ENCODE peak calls at places on chromosomes 6 and 20, in four cellular contexts. P is H1, O is H9, M is mesenchymal stem cell. Q is an unnamed sample.

GRCh38 chr6:89073014-89073620 is 7.4 kb upstream of the PNRC1 start:
- DNase-seq in O (no peak), M (peak), P (no peak), Q (no peak)

GRCh38 chr20:48189177-48189576 is 403.9 kb upstream of the SULF2 start:
- DNase-seq in O (peak), P (no peak), M (peak), Q (no peak)

GRCh38 chr6:16850332-16851022 is 89.2 kb upstream of the ATXN1 start:
- DNase-seq in M (no peak), P (no peak), O (no peak), Q (no peak)

GRCh38 chr6:9138856-9139426 is 703.6 kb upstream of the SLC35B3 start:
- DNase-seq in O (no peak), M (no peak), P (no peak), Q (no peak)

GRCh38 chr20:47964174-47964573 is 178.9 kb upstream of the SULF2 start:
- DNase-seq in P (no peak), O (no peak), M (no peak), Q (no peak)

GRCh38 chr6:106387875-106388274 is 27.4 kb downstream of the CRYBG1 start:
- DNase-seq in O (no peak), M (no peak), P (no peak), Q (no peak)

GRCh38 chr6:30169658-30170614 is 6.6 kb downstream of the TRIM15 start:
- DNase-seq in P (no peak), M (peak), O (no peak), Q (peak)

GRCh38 chr6:99789767-99790166 is 183.1 kb downstream of the PRDM13 start:
- DNase-seq in M (no peak), P (no peak), O (no peak), Q (no peak)

GRCh38 chr6:123945386-123945785 is 141.7 kb downstream of the NKAIN2 start:
- DNase-seq in O (no peak), M (no peak), P (no peak), Q (no peak)

GRCh38 chr6:63576985-63577712 is 4.9 kb downstream of the LOC128125822 start:
- DNase-seq in P (no peak), M (no peak), O (no peak), Q (no peak)

GRCh38 chr6:113909224-113909856 is 52.2 kb downstream of the MARCKS start:
- DNase-seq in O (no peak), P (peak), M (peak), Q (peak)

GRCh38 chr6:34953084-34954025 is 64.3 kb downstream of the ANKS1A start:
- DNase-seq in P (no peak), M (peak), O (no peak), Q (no peak)

GRCh38 chr6:31738048-31738979 is 1.5 kb upstream of the MSH5 start:
- DNase-seq in O (peak), M (peak), P (no peak), Q (peak)

GRCh38 chr6:105793132-105793531 is 293.0 kb upstream of the PRDM1 start:
- DNase-seq in O (no peak), P (no peak), M (no peak), Q (no peak)

GRCh38 chr6:127392301-127392700 is 48.9 kb upstream of the ECHDC1 start:
- DNase-seq in M (no peak), O (no peak), P (no peak), Q (no peak)

GRCh38 chr6:81734081-81734480 is 18.4 kb downstream of the TENT5A start:
- DNase-seq in M (no peak), O (no peak), P (no peak), Q (no peak)

GRCh38 chr6:25899580-25900408 is 25.8 kb upstream of the SLC17A3 start:
- DNase-seq in O (no peak), P (no peak), M (peak), Q (no peak)

GRCh38 chr6:2158596-2159271 is 86.7 kb downstream of the GMDS start:
- DNase-seq in O (peak), P (peak), M (peak), Q (peak)

GRCh38 chr20:21571841-21572690 is 58.2 kb upstream of the NKX2-2 start:
- DNase-seq in O (no peak), P (no peak), M (peak), Q (peak)

GRCh38 chr6:53750112-53750511 is 44.7 kb upstream of the LRRC1 start:
- DNase-seq in P (no peak), M (no peak), O (no peak), Q (no peak)

DNA sequence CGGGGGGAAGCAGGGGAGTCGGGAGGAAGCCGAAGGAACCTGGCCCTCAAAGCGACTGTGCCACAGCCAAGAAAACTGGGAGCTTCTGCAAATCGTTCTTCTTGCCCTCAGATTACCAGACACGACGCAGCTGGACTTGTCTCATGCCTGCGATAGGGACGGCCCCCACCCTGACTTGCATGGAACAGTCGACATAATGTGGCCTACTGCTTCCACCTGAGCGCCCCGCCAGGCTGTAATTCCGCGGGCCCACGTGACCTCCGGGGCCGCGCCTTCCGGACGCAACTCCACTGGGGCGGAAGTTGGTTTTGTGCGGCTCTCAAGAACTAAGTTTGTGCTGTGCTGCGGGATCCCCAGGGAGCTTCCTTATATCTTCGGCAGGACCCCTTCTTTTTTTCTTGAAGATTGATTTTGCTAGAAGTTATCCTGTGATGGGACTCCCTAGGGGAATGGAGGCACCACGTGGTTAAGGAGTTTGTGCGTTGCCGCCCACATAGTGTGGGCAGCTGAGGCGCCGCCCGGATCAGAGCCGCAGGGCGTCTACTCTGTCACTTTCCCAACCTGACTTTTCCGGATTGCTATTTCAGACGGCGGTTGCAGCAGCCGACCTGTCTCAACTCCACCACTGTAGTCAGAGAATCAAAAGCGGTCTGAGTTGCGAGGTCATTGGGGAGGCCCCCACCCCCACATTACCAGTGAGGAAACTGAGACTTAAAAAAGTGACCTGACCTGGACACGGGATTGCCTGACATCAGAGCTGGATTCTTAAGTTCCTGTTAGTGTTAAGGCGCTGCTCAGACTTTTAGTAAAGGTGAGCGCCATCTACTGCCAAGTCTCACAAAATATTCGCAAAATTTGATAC is 540 bp upstream of the CD164 start:
- DNase-seq in O (peak), P (peak), M (peak), Q (peak)
- H2BK12ac ChIP-seq in O (peak), P (peak), M (peak), Q (peak)

GRCh38 chr20:38962044-38962897 is at the start of gene DHX35:
- DNase-seq in O (peak), M (peak), P (peak), Q (peak)
- H2BK12ac ChIP-seq in O (peak), M (no peak), P (peak), Q (no peak)

GRCh38 chr6:79373880-79374279 is 139.4 kb upstream of the HMGN3 start:
- DNase-seq in M (no peak), P (no peak), O (no peak), Q (no peak)
- H2BK12ac ChIP-seq in M (no peak), P (no peak), O (no peak), Q (no peak)

GRCh38 chr20:53550590-53551187 is 43.0 kb downstream of the ZNF217 start:
- DNase-seq in M (no peak), O (no peak), P (no peak), Q (no peak)
- H2BK12ac ChIP-seq in M (no peak), O (no peak), P (no peak), Q (no peak)

DNA sequence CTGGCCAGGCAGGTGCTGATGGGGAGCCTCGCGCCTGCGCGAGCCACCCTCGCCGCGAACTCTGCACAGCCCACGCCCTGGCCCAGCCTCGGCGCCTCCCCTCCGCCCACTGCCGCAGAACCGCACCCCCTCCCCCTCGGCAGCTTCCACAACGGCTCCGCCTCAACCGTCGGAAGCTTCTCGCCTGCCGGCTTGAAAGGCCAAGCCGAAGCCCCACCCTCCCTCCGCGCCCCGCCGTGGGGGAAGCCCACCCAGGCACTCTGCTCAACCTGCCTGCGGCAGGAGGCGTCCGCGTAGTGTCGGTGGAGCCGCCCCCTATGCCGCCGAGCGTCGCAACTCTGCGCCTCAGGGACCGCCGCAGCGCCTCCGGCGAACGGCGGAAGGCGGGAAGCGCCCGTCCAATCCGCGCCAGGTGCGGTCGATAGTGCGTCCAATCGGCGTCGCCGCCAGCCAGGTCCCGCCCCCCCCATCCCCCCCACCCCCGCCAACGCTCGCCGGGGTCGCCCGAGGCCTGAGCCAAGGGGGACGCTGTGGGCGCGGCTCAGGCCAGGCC is at the start of gene SYCP2:
- DNase-seq in M (no peak), P (no peak), O (peak), Q (no peak)
- H2BK12ac ChIP-seq in M (no peak), P (no peak), O (no peak), Q (peak)

GRCh38 chr20:50548396-50548795 is 38.2 kb downstream of the PTPN1 start:
- DNase-seq in O (no peak), M (no peak), P (no peak), Q (no peak)
- H2BK12ac ChIP-seq in O (no peak), M (no peak), P (no peak), Q (no peak)

GRCh38 chr6:80211295-80211694 is 104.8 kb downstream of the BCKDHB start:
- DNase-seq in O (no peak), P (no peak), M (peak), Q (no peak)
- H2BK12ac ChIP-seq in O (no peak), P (no peak), M (no peak), Q (no peak)

DNA sequence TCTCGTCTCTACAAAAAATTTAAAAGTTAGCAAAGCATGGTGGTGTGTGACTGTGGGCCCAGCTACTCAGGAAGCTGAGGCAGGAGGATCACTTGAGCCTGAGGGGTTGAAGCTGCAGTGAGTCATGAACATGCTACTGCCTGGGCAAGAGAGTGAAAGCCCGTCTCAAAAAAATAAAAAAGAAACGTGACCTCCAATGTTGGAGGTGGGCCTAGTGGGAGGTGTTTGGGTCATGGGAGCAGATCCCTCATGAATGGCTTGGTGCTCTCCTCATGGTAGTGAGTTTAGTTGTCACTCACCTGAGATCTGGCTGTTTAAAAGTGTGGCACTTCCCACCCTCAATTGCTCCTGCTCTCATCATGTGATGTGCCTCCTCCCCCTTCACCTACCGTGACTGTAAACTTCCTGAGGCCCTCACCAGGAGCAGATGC is 24.3 kb downstream of the RBL1 start:
- DNase-seq in M (peak), P (no peak), O (no peak), Q (no peak)
- H2BK12ac ChIP-seq in M (no peak), P (no peak), O (no peak), Q (no peak)

GRCh38 chr6:120202878-120203277 is 853.3 kb upstream of the MAN1A1 start:
- DNase-seq in P (no peak), M (no peak), O (no peak), Q (no peak)

GRCh38 chr6:120200853-120201252 is 851.3 kb upstream of the MAN1A1 start:
- DNase-seq in O (no peak), M (no peak), P (no peak), Q (no peak)

GRCh38 chr6:120198033-120198432 is 848.5 kb upstream of the MAN1A1 start:
- DNase-seq in O (no peak), P (no peak), M (peak), Q (no peak)
- H2BK12ac ChIP-seq in O (no peak), P (no peak), M (no peak), Q (no peak)

DNA sequence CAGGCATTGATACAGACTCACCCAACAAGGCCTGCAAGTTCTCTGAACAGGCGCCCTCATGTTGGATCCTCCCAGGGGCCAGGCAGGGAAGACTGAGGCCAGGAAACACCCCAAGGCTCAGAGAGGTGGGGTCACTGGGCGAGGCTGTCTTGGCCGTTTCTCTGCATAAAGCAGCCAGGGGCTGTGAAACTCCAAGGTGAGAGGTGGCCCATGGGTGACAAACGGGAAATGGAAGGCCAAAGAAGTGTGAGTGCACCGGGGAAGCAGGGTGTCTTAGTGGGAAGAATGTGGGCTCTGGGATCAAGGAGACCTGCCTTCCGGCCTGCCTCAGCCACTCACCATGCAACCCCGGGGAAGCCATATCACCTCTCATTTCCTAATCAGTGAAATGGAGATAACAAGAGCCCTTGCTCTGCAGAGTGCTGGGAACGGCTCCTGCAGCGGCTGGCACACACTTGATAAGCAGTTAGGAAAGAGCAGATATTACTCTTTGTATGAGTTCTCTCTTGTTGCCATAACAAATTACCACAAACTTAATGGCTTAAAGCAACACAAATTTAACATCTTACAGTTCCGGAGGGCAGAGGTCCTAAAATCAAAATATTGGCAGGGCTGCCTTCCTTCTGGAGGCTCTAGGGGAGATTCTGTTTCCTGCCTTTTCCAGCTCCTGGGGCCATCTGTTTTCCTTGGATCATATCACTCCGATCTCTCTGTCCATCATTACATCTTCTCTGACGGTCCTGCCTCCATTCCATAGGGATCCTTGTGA is 168.6 kb downstream of the NFATC2 start:
- DNase-seq in P (no peak), M (no peak), O (no peak), Q (no peak)
- H2BK12ac ChIP-seq in P (no peak), M (no peak), O (no peak), Q (no peak)